ENCODE peak calls at places on chromosomes 3 and 15, in seven cellular contexts. Y, X, O, H, Q, F and N are unnamed samples.

GRCh38 chr3:119630562-119631329 is 29.6 kb downstream of the POPDC2 start:
- DNase-seq in F (no peak), Q (no peak), Y (no peak), H (no peak), X (no peak), O (peak; percentile 89), N (no peak)

GRCh38 chr3:99330281-99330680 is 308.1 kb upstream of the COL8A1 start:
- DNase-seq in X (no peak), F (no peak), O (peak; percentile 41), Q (no peak), H (no peak), Y (no peak), N (no peak)

GRCh38 chr3:181695661-181696491 is 15.8 kb upstream of the SOX2 start:
- DNase-seq in X (no peak), F (no peak), O (no peak), Y (no peak), Q (no peak), H (peak; percentile 57), N (peak; percentile 70)

GRCh38 chr3:56962922-56963321 is 97.5 kb upstream of the SPATA12 start:
- DNase-seq in F (no peak), X (no peak), Q (no peak), O (no peak), Y (no peak), H (no peak), N (no peak)

GRCh38 chr3:160616721-160617120 is 51.4 kb upstream of the KPNA4 start:
- DNase-seq in Y (no peak), Q (no peak), H (no peak), F (no peak), O (peak; percentile 41), X (no peak), N (no peak)

GRCh38 chr3:141039573-141039972 is 11.6 kb upstream of the SPSB4 start:
- DNase-seq in O (no peak), X (no peak), Q (no peak), F (no peak), Y (no peak), H (no peak), N (no peak)

GRCh38 chr3:26058774-26059455 is 269.0 kb downstream of the OXSM start:
- DNase-seq in Q (no peak), X (no peak), H (no peak), Y (no peak), F (no peak), O (no peak), N (no peak)

GRCh38 chr3:179541094-179541493 is 21.6 kb upstream of the ACTL6A start:
- DNase-seq in Y (no peak), X (no peak), H (no peak), Q (no peak), F (no peak), O (no peak), N (no peak)

GRCh38 chr15:99073008-99073714 is 31.7 kb upstream of the SYNM start:
- DNase-seq in Q (no peak), Y (no peak), X (no peak), O (peak; percentile 11), F (no peak), H (no peak), N (no peak)

GRCh38 chr3:164533275-164533674 is 545.0 kb downstream of the SI start:
- DNase-seq in Y (no peak), F (no peak), X (no peak), H (no peak), O (no peak), Q (no peak), N (no peak)

GRCh38 chr15:63984331-63984730 is 62.0 kb downstream of the DAPK2 start:
- DNase-seq in H (no peak), X (no peak), Y (no peak), Q (no peak), F (no peak), O (no peak), N (no peak)

GRCh38 chr3:158483701-158484100 is 87.3 kb upstream of the MLF1 start:
- DNase-seq in Y (no peak), X (no peak), Q (no peak), O (no peak), H (no peak), F (no peak), N (no peak)

GRCh38 chr3:33941804-33942203 is 143.4 kb downstream of the PDCD6IP start:
- DNase-seq in F (no peak), Q (no peak), Y (no peak), H (no peak), X (no peak), O (no peak), N (no peak)

GRCh38 chr3:38141952-38142273 is 3.5 kb downstream of the MYD88 start:
- DNase-seq in H (no peak), O (no peak), F (no peak), Q (peak; percentile 4), Y (no peak), X (no peak), N (peak; percentile 18)

GRCh38 chr3:59791774-59792308 is 742.0 kb upstream of the CFAP20DC start:
- DNase-seq in F (no peak), X (no peak), Y (no peak), H (no peak), Q (no peak), O (no peak), N (no peak)

GRCh38 chr3:45165497-45166282 is 19.5 kb upstream of the CDCP1 start:
- DNase-seq in Y (no peak), O (no peak), X (no peak), F (no peak), Q (no peak), H (no peak), N (no peak)

GRCh38 chr3:49353022-49353421 is 5.1 kb downstream of the GPX1 start:
- DNase-seq in Q (peak; percentile 0), F (no peak), Y (no peak), H (no peak), X (no peak), O (no peak), N (no peak)

GRCh38 chr15:71914092-71914491 is 103.7 kb downstream of the NR2E3 start:
- DNase-seq in Q (no peak), H (no peak), O (no peak), F (no peak), Y (no peak), X (no peak), N (no peak)

GRCh38 chr15:61701455-61701854 is 358.8 kb downstream of the VPS13C start:
- DNase-seq in Q (no peak), X (no peak), F (no peak), Y (no peak), H (no peak), O (no peak), N (no peak)

GRCh38 chr3:4750306-4751056 is 228.8 kb upstream of the BHLHE40 start:
- DNase-seq in X (no peak), Y (no peak), Q (peak; percentile 95), F (peak; percentile 8), H (peak; percentile 32), O (peak; percentile 71), N (no peak)

GRCh38 chr3:13831386-13831996 is 48.4 kb downstream of the WNT7A start:
- DNase-seq in X (no peak), O (no peak), Q (peak; percentile 76), H (no peak), Y (no peak), F (no peak), N (no peak)

GRCh38 chr15:45522179-45522930 is at the start of gene SLC30A4:
- DNase-seq in O (peak; percentile 62), Q (peak; percentile 94), F (peak; percentile 48), Y (peak; percentile 50), X (peak; percentile 41), H (peak; percentile 43), N (peak; percentile 79)

GRCh38 chr15:100337422-100338044 is 4.2 kb downstream of the ADAMTS17 start:
- DNase-seq in Y (no peak), F (no peak), H (no peak), O (no peak), Q (no peak), X (no peak), N (no peak)

GRCh38 chr3:41598329-41598728 is 363.6 kb downstream of the ULK4 start:
- DNase-seq in O (no peak), Y (no peak), F (no peak), Q (no peak), X (no peak), H (no peak), N (no peak)